ENCODE peak calls at places on chromosomes 2 and 18, in eight cellular contexts. E is Peyer's patch; Y is adrenal gland; Q is colonic mucosa; G is body of pancreas; J is Panc1; B is CD4-positive, CD25-positive, alpha-beta regulatory T cell; T is PC-3. W is an unnamed sample.

GRCh38 chr2:75570948-75571729 is 10.4 kb upstream of the EVA1A start:
- DNase-seq in E (no peak), Y (no peak), Q (no peak), G (peak; percentile 90), J (no peak), B (no peak), T (peak; percentile 9), W (peak; percentile 89)

GRCh38 chr2:237650455-237650850 is 23.1 kb downstream of the LRRFIP1 start:
- DNase-seq in E (no peak), Y (no peak), Q (no peak), G (peak; percentile 74), J (no peak), B (no peak), T (peak; percentile 50), W (no peak)

GRCh38 chr2:222859786-222860726 is 780 bp upstream of the ACSL3 start:
- DNase-seq in E (no peak), Y (peak; percentile 65), Q (peak; percentile 76), G (peak; percentile 72), J (no peak), B (no peak), T (peak; percentile 97), W (peak; percentile 39)

GRCh38 chr2:237603718-237604362 is 13.3 kb upstream of the RAB17 start:
- DNase-seq in E (peak; percentile 69), Y (no peak), Q (peak; percentile 57), G (peak; percentile 27), J (no peak), B (peak; percentile 80), T (peak; percentile 17), W (peak; percentile 66)

GRCh38 chr2:3641181-3641580 is 16.8 kb upstream of the ALLC start:
- DNase-seq in E (no peak), Y (no peak), Q (no peak), G (no peak), J (no peak), B (no peak), T (no peak), W (no peak)

GRCh38 chr2:86052265-86052664 is 53.4 kb downstream of the POLR1A start:
- DNase-seq in E (no peak), Y (no peak), Q (no peak), G (peak; percentile 46), J (no peak), B (no peak), T (no peak), W (no peak)

GRCh38 chr2:71876542-71877451 is 270.9 kb downstream of the CYP26B1 start:
- DNase-seq in E (no peak), Y (no peak), Q (no peak), G (no peak), J (no peak), B (no peak), T (no peak), W (no peak)

GRCh38 chr18:58615150-58616132 is 13.4 kb downstream of the ALPK2 start:
- DNase-seq in E (peak; percentile 46), Y (no peak), Q (peak; percentile 20), G (no peak), J (no peak), B (peak; percentile 77), T (peak; percentile 38), W (no peak)

GRCh38 chr2:204486855-204487254 is 58.4 kb upstream of the PARD3B start:
- DNase-seq in E (no peak), Y (no peak), Q (no peak), G (no peak), J (no peak), B (no peak), T (peak; percentile 10), W (no peak)

GRCh38 chr2:225013432-225014048 is 28.7 kb downstream of the DOCK10 start:
- DNase-seq in E (no peak), Y (no peak), Q (no peak), G (no peak), J (no peak), B (no peak), T (no peak), W (no peak)

GRCh38 chr2:187917535-187917934 is 363.3 kb upstream of the TFPI start:
- DNase-seq in E (no peak), Y (no peak), Q (no peak), G (no peak), J (no peak), B (no peak), T (peak; percentile 12), W (no peak)

GRCh38 chr18:79755496-79756142 is 42.1 kb upstream of the KCNG2 start:
- DNase-seq in E (no peak), Y (no peak), Q (no peak), G (no peak), J (no peak), B (no peak), T (no peak), W (no peak)

DNA sequence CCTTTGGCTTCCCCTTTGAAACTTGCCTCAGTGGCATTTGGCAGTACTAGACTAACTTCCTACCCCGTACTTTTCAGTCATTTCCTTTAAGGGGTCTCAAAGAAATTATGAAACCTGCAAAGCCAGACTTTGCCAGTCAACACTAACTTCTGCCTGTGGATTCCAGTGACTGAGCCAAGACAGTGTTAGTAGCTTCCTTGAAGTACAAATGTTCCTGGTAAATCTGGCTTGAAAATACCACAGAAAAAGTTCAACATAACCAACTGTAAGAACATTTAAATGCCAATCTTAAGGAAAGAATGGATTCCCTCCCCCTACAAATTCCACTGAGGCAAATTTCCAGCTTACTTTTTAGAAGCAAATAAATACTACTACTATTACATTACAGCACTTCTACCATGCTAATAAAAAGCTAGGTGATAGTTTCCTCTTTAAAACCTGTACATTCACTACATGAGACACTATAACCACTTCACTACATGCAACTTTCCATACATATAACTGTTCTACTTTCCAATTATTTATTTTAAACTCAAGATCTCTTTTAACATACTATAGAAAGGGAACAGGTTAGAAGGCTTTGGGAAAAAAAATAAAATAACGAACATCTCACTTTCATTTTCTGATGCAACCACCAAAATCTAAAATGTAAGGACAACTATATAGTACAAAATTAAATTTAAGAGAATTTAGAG is 2.4 kb downstream of the PELI1 start:
- DNase-seq in E (no peak), Y (no peak), Q (no peak), G (no peak), J (no peak), B (no peak), T (no peak), W (no peak)
- H3K27ac ChIP-seq in E (peak overlapping the region; percentile 56), Y (peak overlapping the region; percentile 97), Q (peak overlapping the region; percentile 99), G (no peak overlapping the region), J (peak overlapping the region; percentile 59), B (peak overlapping the region; percentile 90), T (no peak overlapping the region), W (peak overlapping the region; percentile 90)

GRCh38 chr2:119407430-119408220 is 24.0 kb upstream of the TMEM37 start:
- DNase-seq in E (no peak), Y (peak; percentile 48), Q (peak; percentile 72), G (peak; percentile 56), J (peak; percentile 35), B (peak; percentile 6), T (peak; percentile 71), W (peak; percentile 87)

GRCh38 chr2:119408221-119408619 is 23.4 kb upstream of the TMEM37 start:
- DNase-seq in E (no peak), Y (no peak), Q (no peak), G (peak; percentile 23), J (no peak), B (no peak), T (no peak), W (peak; percentile 89)

GRCh38 chr2:119402106-119402505 is 29.5 kb upstream of the TMEM37 start:
- DNase-seq in E (no peak), Y (no peak), Q (no peak), G (no peak), J (no peak), B (no peak), T (no peak), W (no peak)

GRCh38 chr2:119405151-119405550 is 26.5 kb upstream of the TMEM37 start:
- DNase-seq in E (no peak), Y (no peak), Q (peak; percentile 14), G (no peak), J (no peak), B (no peak), T (no peak), W (no peak)

DNA sequence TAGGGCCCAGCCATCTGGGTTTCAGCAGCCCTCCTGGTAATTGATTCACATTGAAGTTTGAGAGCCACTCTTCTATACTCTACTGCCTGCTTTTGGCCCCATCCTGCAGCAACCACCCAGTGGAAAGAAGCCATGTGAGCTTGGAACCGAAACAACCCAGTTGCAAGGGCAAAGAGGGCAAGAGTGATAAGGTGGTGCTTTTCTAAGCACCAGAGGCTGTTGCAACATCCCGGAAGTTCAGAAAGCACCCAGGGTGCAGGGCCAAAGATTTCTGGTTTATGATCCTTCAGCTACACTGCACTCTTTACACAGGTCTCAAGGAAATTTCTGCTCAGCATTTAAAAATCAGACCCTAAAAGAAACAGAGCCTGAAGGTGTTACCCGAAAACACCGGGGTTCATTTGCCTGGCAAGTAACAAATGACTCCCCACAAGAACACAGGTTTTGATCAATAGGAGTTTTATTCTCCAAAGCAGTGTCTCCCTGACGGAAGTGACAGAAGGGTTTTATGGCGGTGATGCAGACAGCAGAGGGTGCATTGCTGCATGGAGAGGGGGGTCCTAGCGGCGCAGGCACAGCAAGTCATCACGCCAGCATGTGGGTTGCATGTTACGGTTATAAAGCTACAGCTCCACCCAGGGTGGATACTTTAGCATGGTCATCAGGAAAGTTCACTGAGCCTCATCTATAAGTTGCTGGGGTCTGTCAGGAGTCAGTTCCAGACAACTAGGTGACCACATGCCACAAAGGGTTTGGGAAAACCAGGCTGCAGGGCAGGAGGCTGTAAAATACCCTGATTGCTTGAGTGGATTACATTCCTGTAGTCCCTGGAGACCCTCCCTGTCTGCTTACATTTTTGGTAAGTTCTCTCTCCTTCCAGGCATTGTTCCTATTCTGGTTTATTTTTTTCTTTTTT is 28.8 kb upstream of the TMEM37 start:
- DNase-seq in E (no peak), Y (peak; percentile 42), Q (peak; percentile 84), G (peak; percentile 85), J (no peak), B (no peak), T (no peak), W (peak; percentile 29)
- H3K4me3 ChIP-seq in E (no peak overlapping the region), Y (no peak overlapping the region), Q (no peak overlapping the region), G (no peak overlapping the region), J (no peak overlapping the region), B (no peak overlapping the region), T (no peak overlapping the region), W (no peak overlapping the region)

DNA sequence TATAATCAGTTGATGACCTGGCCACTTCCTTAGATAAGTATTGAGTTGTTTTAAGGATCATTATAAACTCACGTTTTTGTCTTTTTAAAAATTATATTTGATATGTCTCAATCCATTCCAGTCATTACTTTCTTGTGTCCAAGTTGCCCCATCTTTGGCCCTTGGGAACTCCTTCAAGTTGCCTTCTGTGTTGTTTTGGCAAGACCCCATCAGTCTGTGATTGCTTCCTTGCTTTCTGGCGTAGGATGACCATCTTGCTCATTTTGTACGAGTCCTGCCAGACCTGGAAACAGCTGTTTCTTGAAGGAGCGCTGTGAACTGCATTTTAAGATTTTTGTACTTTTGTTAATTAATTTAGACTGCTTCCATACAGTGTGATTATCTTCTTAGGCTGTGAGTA is 68.9 kb upstream of the ITM2C start:
- DNase-seq in E (no peak), Y (no peak), Q (no peak), G (no peak), J (no peak), B (no peak), T (no peak), W (no peak)
- H3K4me1 ChIP-seq in E (peaks cover 5% of the 10 kb centered on the region), Y (peaks cover 44% of the 10 kb centered on the region), Q (peaks cover 16% of the 10 kb centered on the region), G (no peaks in the 10 kb centered on the region), J (peaks cover 19% of the 10 kb centered on the region), B (peaks cover 47% of the 10 kb centered on the region), T (peaks cover 67% of the 10 kb centered on the region), W (no peaks in the 10 kb centered on the region)

DNA sequence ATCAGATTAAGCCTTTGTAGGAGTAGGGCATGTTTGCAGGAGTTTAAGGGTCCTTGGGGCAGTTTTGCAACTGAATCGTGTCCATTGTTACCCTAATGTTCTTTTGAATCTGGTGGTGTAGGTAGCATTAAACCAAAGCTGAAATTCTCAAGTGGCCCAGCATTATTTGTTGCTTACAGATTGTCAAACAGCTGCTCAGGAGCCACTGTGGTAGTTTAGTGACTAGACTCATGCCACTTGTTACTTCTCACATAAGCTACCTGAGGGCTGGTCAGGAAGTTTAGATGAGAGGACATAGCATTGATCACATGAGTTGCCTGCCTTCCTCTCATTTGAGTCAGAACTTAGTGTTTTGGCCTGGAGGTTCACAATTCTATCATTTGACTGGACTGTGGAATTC is 157.6 kb downstream of the HAUS1 start:
- DNase-seq in E (no peak), Y (no peak), Q (no peak), G (no peak), J (no peak), B (no peak), T (no peak), W (no peak)
- H3K27ac ChIP-seq in E (no peak overlapping the region), Y (no peak overlapping the region), Q (no peak overlapping the region), G (no peak overlapping the region), J (no peak overlapping the region), B (no peak overlapping the region), T (no peak overlapping the region), W (no peak overlapping the region)